ENCODE peak calls at places on chromosome 1, in four cellular contexts. T, A, J and D are unnamed samples.

GRCh38 chr1:228695015-228695955 is 40.0 kb upstream of the RHOU start:
- DNase-seq in T (no peak), A (no peak), J (no peak), D (no peak)

GRCh38 chr1:2003564-2004131 is at the start of gene CFAP74:
- DNase-seq in T (no peak), A (peak; percentile 73), J (peak; percentile 41), D (no peak)

GRCh38 chr1:209387969-209388329 is 195.6 kb upstream of the CAMK1G start:
- DNase-seq in T (no peak), A (no peak), J (no peak), D (no peak)

GRCh38 chr1:205521646-205522150 is 17.2 kb downstream of the CDK18 start:
- DNase-seq in T (no peak), A (no peak), J (no peak), D (no peak)

GRCh38 chr1:28437260-28437923 is 67.9 kb downstream of the PHACTR4 start:
- DNase-seq in T (peak; percentile 72), A (no peak), J (no peak), D (peak; percentile 68)

GRCh38 chr1:179124866-179125265 is 43.0 kb downstream of the TOR3A start:
- DNase-seq in T (no peak), A (no peak), J (no peak), D (no peak)

GRCh38 chr1:63885899-63886298 is 112.1 kb downstream of the ROR1 start:
- DNase-seq in T (no peak), A (no peak), J (no peak), D (no peak)

GRCh38 chr1:206419783-206420182 is 50.5 kb upstream of the IKBKE start:
- DNase-seq in T (no peak), A (no peak), J (no peak), D (no peak)

GRCh38 chr1:25030674-25031589 is 100.9 kb upstream of the RUNX3 start:
- DNase-seq in T (no peak), A (no peak), J (no peak), D (no peak)

GRCh38 chr1:36322786-36323635 is 434 bp downstream of the EVA1B start:
- DNase-seq in T (peak; percentile 45), A (peak; percentile 66), J (peak; percentile 61), D (peak; percentile 82)

GRCh38 chr1:8116892-8117262 is 90.8 kb upstream of the ERRFI1 start:
- DNase-seq in T (no peak), A (no peak), J (peak; percentile 63), D (peak; percentile 85)

GRCh38 chr1:232620356-232620841 is 9.5 kb downstream of the SIPA1L2 start:
- DNase-seq in T (peak; percentile 75), A (peak; percentile 51), J (no peak), D (peak; percentile 70)

GRCh38 chr1:234531181-234532132 is 52.5 kb upstream of the TARBP1 start:
- DNase-seq in T (no peak), A (no peak), J (peak; percentile 68), D (peak; percentile 83)

DNA sequence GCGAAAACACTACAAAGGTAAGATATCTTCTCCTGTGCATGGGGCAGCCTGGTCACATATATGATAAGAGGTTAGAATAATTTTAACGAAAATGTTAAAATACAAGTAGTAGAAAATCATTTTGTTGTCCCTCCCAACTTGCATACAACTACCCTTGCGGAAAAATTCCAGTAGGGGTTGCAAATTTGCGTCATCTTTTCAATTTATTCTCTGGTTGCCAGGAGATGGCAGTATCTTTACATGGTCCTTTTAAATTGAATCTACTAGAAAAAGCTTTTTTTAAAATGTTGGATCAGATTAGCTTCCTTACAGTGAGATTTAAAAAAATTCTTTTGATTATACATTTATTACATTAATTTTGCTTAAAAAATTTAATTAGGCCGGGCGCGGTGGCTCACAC is 10.9 kb downstream of the S100PBP start:
- DNase-seq in T (no peak), A (no peak), J (no peak), D (no peak)
- TF ChIP-seq CTCF in T (no peak), A (no peak), J (peak; percentile 19), D (peak; percentile 24)

GRCh38 chr1:108706643-108707042 is 6.1 kb upstream of the FNDC7 start:
- DNase-seq in T (no peak), A (no peak), J (no peak), D (no peak)

GRCh38 chr1:108703939-108704338 is 8.8 kb upstream of the FNDC7 start:
- DNase-seq in T (no peak), A (no peak), J (no peak), D (no peak)

GRCh38 chr1:108704501-108704900 is 8.2 kb upstream of the FNDC7 start:
- DNase-seq in T (no peak), A (no peak), J (no peak), D (peak; percentile 32)

GRCh38 chr1:108712605-108713150 is at the start of gene FNDC7:
- DNase-seq in T (no peak), A (no peak), J (no peak), D (no peak)

DNA sequence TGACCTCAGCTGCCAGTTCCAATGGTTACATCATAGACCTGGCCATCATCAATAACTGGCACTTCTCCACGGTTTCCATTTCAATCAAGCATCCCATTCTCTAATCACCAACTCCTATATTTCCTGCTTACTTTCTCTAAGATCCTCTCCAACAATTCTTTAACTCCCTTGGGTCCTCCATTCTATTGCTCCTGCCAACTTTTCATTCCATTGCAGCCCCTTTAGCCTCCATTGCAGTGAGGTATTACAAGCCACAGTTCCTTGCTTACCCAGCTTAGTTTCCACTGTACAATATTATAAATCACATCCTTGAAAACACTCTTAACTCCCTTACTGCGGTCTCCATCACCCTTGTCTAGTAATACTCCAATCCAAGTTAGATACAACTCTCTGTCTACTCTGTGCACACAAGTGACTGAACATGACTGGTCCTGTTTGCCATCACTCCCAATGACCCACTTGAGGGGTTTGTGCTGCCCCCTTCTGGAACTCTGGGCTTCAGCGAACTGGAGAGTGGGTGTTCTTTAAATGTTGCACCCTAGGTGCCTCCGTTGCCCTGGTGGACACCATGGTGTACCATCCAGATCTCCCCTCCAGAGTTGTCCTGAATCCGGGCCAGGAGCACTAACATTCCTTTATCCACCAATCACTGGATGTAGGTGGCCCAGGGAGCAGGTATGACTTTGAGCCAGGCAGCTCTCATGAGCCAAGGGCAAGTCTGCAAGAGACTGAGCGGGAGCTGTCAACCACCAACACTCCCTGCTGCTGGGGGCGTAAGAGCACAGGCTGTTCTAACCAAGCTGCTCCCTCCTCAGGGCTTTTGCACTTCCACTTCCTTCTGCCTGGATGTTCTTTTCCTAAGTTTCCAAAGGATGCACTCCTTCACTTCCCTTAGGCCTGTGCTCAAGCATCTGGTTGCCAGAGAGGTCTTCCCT is 3.7 kb upstream of the FNDC7 start:
- DNase-seq in T (peak; percentile 41), A (no peak), J (no peak), D (no peak)
- TF ChIP-seq CTCF in T (no peak), A (no peak), J (no peak), D (no peak)

DNA sequence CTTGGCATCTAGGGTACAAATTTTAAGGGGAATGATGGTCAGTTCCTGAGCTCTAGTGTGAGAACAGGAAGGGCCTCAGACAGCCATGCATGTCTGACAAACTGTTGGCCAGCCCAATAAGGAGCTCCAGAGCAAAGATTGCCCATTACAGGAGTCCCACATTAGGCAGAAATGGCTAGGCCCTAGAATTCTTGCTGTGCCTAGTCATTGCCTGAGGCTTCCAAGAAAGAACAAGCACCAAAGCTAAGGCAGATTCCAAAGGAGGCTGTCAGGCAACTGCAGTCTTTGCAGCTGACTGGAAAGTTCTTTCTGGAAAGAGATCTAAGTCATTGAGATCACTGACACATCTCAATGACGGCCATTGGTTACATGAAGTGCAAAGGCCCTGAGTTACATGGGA is 3.9 kb upstream of the STIL start:
- DNase-seq in T (no peak), A (no peak), J (no peak), D (no peak)
- TF ChIP-seq CTCF in T (no peak), A (no peak), J (no peak), D (no peak)

GRCh38 chr1:224616761-224617409 is 768 bp downstream of the CNIH3 start:
- DNase-seq in T (no peak), A (no peak), J (no peak), D (no peak)

GRCh38 chr1:224619209-224619608 is 3.1 kb downstream of the CNIH3 start:
- DNase-seq in T (no peak), A (no peak), J (no peak), D (no peak)

GRCh38 chr1:224617410-224618361 is 1.6 kb downstream of the CNIH3 start:
- DNase-seq in T (no peak), A (no peak), J (no peak), D (no peak)

GRCh38 chr1:224613486-224613885 is 2.6 kb upstream of the CNIH3 start:
- DNase-seq in T (no peak), A (no peak), J (no peak), D (no peak)

DNA sequence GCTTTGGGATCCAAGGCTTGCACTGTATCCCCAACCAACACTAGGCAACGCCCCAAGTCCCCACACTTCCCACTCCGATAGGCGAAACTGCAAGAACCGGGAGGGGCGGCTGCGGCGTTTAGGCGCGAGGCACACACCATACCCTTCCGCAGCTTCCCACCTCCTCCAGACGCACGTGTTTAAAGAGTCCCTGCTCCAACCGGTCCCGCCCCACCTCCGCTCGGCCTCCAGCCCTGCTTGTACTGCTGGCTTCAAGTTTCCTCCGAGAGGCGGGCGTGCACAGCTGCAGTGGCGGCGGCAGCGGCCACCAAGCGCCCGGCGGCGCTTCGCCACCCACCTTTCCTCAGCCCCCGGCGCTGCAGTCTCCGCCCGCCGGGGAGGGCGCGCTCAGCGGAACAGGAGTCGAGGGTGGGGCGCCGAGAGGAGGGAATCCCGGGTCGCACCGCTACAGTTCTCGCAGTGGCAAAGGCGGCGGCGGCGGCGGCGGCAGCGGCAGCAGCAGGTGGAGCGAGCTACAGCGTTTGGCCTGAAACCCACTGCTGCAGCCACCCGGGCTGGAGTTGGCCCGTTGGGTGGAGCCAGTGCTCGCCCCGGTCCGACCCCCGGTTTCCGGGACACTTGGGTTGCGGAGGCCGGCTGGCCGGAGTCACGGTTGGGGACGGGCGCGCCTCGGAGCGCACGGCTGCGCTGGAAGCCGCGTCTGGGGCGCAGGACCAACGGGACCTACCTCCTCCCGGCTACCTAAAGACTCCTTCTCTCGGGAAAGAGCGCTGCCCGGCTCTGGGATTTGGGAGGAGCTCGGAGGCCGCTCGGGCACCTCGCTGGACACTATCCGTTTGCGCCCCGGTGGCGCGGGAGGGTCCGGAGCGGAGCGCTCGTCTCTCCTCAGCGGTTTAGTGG is at the start of gene CNIH3:
- DNase-seq in T (no peak), A (peak; percentile 69), J (no peak), D (no peak)
- TF ChIP-seq CTCF in T (no peak), A (no peak), J (no peak), D (no peak)

GRCh38 chr1:3580231-3580630 is 31.1 kb downstream of the MEGF6 start:
- DNase-seq in T (no peak), A (no peak), J (no peak), D (no peak)

GRCh38 chr1:3579626-3580025 is 31.7 kb downstream of the MEGF6 start:
- DNase-seq in T (no peak), A (no peak), J (no peak), D (no peak)

GRCh38 chr1:3578906-3579305 is 32.4 kb downstream of the MEGF6 start:
- DNase-seq in T (no peak), A (no peak), J (no peak), D (no peak)

GRCh38 chr1:3578433-3578805 is 32.9 kb downstream of the MEGF6 start:
- DNase-seq in T (no peak), A (no peak), J (no peak), D (no peak)

GRCh38 chr1:3581296-3581695 is 30.0 kb downstream of the MEGF6 start:
- DNase-seq in T (no peak), A (no peak), J (no peak), D (no peak)
- TF ChIP-seq CTCF in T (no peak), A (no peak), J (no peak), D (no peak)

GRCh38 chr1:169133801-169134558 is 27.5 kb downstream of the ATP1B1 start:
- DNase-seq in T (no peak), A (no peak), J (no peak), D (no peak)
- TF ChIP-seq CTCF in T (peak; percentile 30), A (no peak), J (peak; percentile 21), D (no peak)

GRCh38 chr1:188937965-188938551 is 1539.6 kb downstream of the BRINP3 start:
- DNase-seq in T (no peak), A (no peak), J (no peak), D (no peak)
- TF ChIP-seq CTCF in T (no peak), A (no peak), J (no peak), D (no peak)